ENCODE peak calls at places on chromosomes 11 and 22, in six cellular contexts. F is RPMI8226, S is hepatic stellate cell, P is aorta, D is BJ, Y is GM03348. B is an unnamed sample.

GRCh38 chr11:66651011-66651410 is 12.5 kb downstream of the RBM4 start:
- DNase-seq in P (no peak), Y (no peak), S (no peak), F (no peak), D (no peak), B (peak)

GRCh38 chr11:8095831-8096522 is 15.0 kb downstream of the TUB start:
- DNase-seq in D (no peak), F (no peak), Y (no peak), S (no peak), P (no peak), B (no peak)

GRCh38 chr11:30760341-30760740 is 174.2 kb upstream of the MPPED2 start:
- DNase-seq in Y (no peak), S (no peak), P (no peak), D (no peak), F (no peak), B (no peak)

GRCh38 chr22:32473388-32473952 is 1.1 kb upstream of the FBXO7 start:
- DNase-seq in S (peak), F (peak), P (no peak), Y (peak), D (no peak), B (peak)

GRCh38 chr11:111778047-111778558 is 11.9 kb upstream of the PPP2R1B start:
- DNase-seq in Y (no peak), F (no peak), S (no peak), P (no peak), D (no peak), B (no peak)

GRCh38 chr11:30488304-30488998 is 97.7 kb downstream of the MPPED2 start:
- DNase-seq in Y (no peak), P (no peak), S (no peak), F (peak), D (no peak), B (peak)

GRCh38 chr22:33807465-33807864 is 112.8 kb downstream of the LARGE1 start:
- DNase-seq in S (no peak), F (no peak), Y (peak), D (no peak), P (no peak), B (no peak)

GRCh38 chr11:108206171-108206570 is 16.3 kb downstream of the NPAT start:
- DNase-seq in F (no peak), Y (no peak), S (no peak), D (no peak), P (peak), B (no peak)

GRCh38 chr11:82356316-82356715 is 377.3 kb downstream of the FAM181B start:
- DNase-seq in S (no peak), D (no peak), Y (no peak), P (no peak), F (no peak), B (no peak)

GRCh38 chr22:17777005-17777716 is 2.9 kb upstream of the BID start:
- DNase-seq in P (peak), S (no peak), F (peak), Y (no peak), D (no peak), B (no peak)

GRCh38 chr11:90476442-90477007 is 253.7 kb upstream of the CHORDC1 start:
- DNase-seq in Y (no peak), S (no peak), D (no peak), P (no peak), F (peak), B (peak)

B was measured in astrocyte of the spinal cord.